ENCODE peak calls at places on chromosomes 5 and 9, in seven cellular contexts. One of them, this sample, is unnamed.

GRCh38 chr9:85077954-85078353 is 408.4 kb downstream of the NTRK2 start:
- DNase-seq in effector CD4-positive, alpha-beta T cell: no peak
- DNase-seq in GOT3: no peak
- DNase-seq in stimulated activated CD4-positive, alpha-beta T cell treated with anti-CD3 and anti-CD28 coated beads, Interleukin-2, amount 100 ng/mL, for 48 hours: no peak
- DNase-seq in DMS 273 treated with DMSO at 0.1 percent for 48 hours: no peak
- DNase-seq in colonic mucosa: no peak
- DNase-seq in activated T-helper 1 cell treated with anti-CD3 and anti-CD28 coated beads, Interleukin-2, amount 50 U/mL, for 16 hours: no peak
- DNase-seq in this sample: no peak

GRCh38 chr5:64301566-64301965 is 135.9 kb downstream of the RNF180 start:
- DNase-seq in activated T-helper 1 cell treated with anti-CD3 and anti-CD28 coated beads, Interleukin-2, amount 50 U/mL, for 16 hours: no peak
- DNase-seq in GOT3: no peak
- DNase-seq in colonic mucosa: no peak
- DNase-seq in effector CD4-positive, alpha-beta T cell: no peak
- DNase-seq in DMS 273 treated with DMSO at 0.1 percent for 48 hours: no peak
- DNase-seq in stimulated activated CD4-positive, alpha-beta T cell treated with anti-CD3 and anti-CD28 coated beads, Interleukin-2, amount 100 ng/mL, for 48 hours: no peak
- DNase-seq in this sample: no peak

GRCh38 chr5:74543162-74543995 is 97.1 kb downstream of the ENC1 start:
- DNase-seq in effector CD4-positive, alpha-beta T cell: no peak
- DNase-seq in activated T-helper 1 cell treated with anti-CD3 and anti-CD28 coated beads, Interleukin-2, amount 50 U/mL, for 16 hours: no peak
- DNase-seq in stimulated activated CD4-positive, alpha-beta T cell treated with anti-CD3 and anti-CD28 coated beads, Interleukin-2, amount 100 ng/mL, for 48 hours: no peak
- DNase-seq in colonic mucosa: peak; percentile 37
- DNase-seq in GOT3: peak; percentile 5
- DNase-seq in DMS 273 treated with DMSO at 0.1 percent for 48 hours: no peak
- DNase-seq in this sample: peak; percentile 81

GRCh38 chr9:130352586-130353285 is 87.2 kb downstream of the HMCN2 start:
- DNase-seq in colonic mucosa: no peak
- DNase-seq in activated T-helper 1 cell treated with anti-CD3 and anti-CD28 coated beads, Interleukin-2, amount 50 U/mL, for 16 hours: no peak
- DNase-seq in effector CD4-positive, alpha-beta T cell: no peak
- DNase-seq in GOT3: no peak
- DNase-seq in DMS 273 treated with DMSO at 0.1 percent for 48 hours: no peak
- DNase-seq in stimulated activated CD4-positive, alpha-beta T cell treated with anti-CD3 and anti-CD28 coated beads, Interleukin-2, amount 100 ng/mL, for 48 hours: no peak
- DNase-seq in this sample: no peak

GRCh38 chr5:127313847-127314473 is 23.4 kb downstream of the MEGF10 start:
- DNase-seq in DMS 273 treated with DMSO at 0.1 percent for 48 hours: no peak
- DNase-seq in GOT3: no peak
- DNase-seq in activated T-helper 1 cell treated with anti-CD3 and anti-CD28 coated beads, Interleukin-2, amount 50 U/mL, for 16 hours: peak; percentile 48
- DNase-seq in effector CD4-positive, alpha-beta T cell: peak; percentile 57
- DNase-seq in colonic mucosa: peak; percentile 80
- DNase-seq in stimulated activated CD4-positive, alpha-beta T cell treated with anti-CD3 and anti-CD28 coated beads, Interleukin-2, amount 100 ng/mL, for 48 hours: peak; percentile 69
- DNase-seq in this sample: peak; percentile 50

GRCh38 chr9:13083973-13084528 is 195.4 kb downstream of the MPDZ start:
- DNase-seq in activated T-helper 1 cell treated with anti-CD3 and anti-CD28 coated beads, Interleukin-2, amount 50 U/mL, for 16 hours: no peak
- DNase-seq in effector CD4-positive, alpha-beta T cell: no peak
- DNase-seq in GOT3: no peak
- DNase-seq in DMS 273 treated with DMSO at 0.1 percent for 48 hours: no peak
- DNase-seq in colonic mucosa: no peak
- DNase-seq in stimulated activated CD4-positive, alpha-beta T cell treated with anti-CD3 and anti-CD28 coated beads, Interleukin-2, amount 100 ng/mL, for 48 hours: no peak
- DNase-seq in this sample: no peak

GRCh38 chr9:72006481-72006880 is 53.9 kb downstream of the C9orf57 start:
- DNase-seq in activated T-helper 1 cell treated with anti-CD3 and anti-CD28 coated beads, Interleukin-2, amount 50 U/mL, for 16 hours: no peak
- DNase-seq in DMS 273 treated with DMSO at 0.1 percent for 48 hours: no peak
- DNase-seq in colonic mucosa: no peak
- DNase-seq in stimulated activated CD4-positive, alpha-beta T cell treated with anti-CD3 and anti-CD28 coated beads, Interleukin-2, amount 100 ng/mL, for 48 hours: no peak
- DNase-seq in GOT3: no peak
- DNase-seq in effector CD4-positive, alpha-beta T cell: no peak
- DNase-seq in this sample: no peak

GRCh38 chr9:79684711-79685575 is 113.2 kb downstream of the TLE4 start:
- DNase-seq in GOT3: no peak
- DNase-seq in stimulated activated CD4-positive, alpha-beta T cell treated with anti-CD3 and anti-CD28 coated beads, Interleukin-2, amount 100 ng/mL, for 48 hours: no peak
- DNase-seq in effector CD4-positive, alpha-beta T cell: no peak
- DNase-seq in DMS 273 treated with DMSO at 0.1 percent for 48 hours: no peak
- DNase-seq in activated T-helper 1 cell treated with anti-CD3 and anti-CD28 coated beads, Interleukin-2, amount 50 U/mL, for 16 hours: no peak
- DNase-seq in colonic mucosa: no peak
- DNase-seq in this sample: no peak

GRCh38 chr9:108296056-108296455 is 559.7 kb downstream of the ACTL7B start:
- DNase-seq in DMS 273 treated with DMSO at 0.1 percent for 48 hours: no peak
- DNase-seq in colonic mucosa: no peak
- DNase-seq in effector CD4-positive, alpha-beta T cell: no peak
- DNase-seq in stimulated activated CD4-positive, alpha-beta T cell treated with anti-CD3 and anti-CD28 coated beads, Interleukin-2, amount 100 ng/mL, for 48 hours: no peak
- DNase-seq in GOT3: no peak
- DNase-seq in activated T-helper 1 cell treated with anti-CD3 and anti-CD28 coated beads, Interleukin-2, amount 50 U/mL, for 16 hours: no peak
- DNase-seq in this sample: no peak

GRCh38 chr9:126833020-126833419 is 27.4 kb upstream of the ZBTB34 start:
- DNase-seq in effector CD4-positive, alpha-beta T cell: no peak
- DNase-seq in colonic mucosa: no peak
- DNase-seq in stimulated activated CD4-positive, alpha-beta T cell treated with anti-CD3 and anti-CD28 coated beads, Interleukin-2, amount 100 ng/mL, for 48 hours: no peak
- DNase-seq in GOT3: no peak
- DNase-seq in DMS 273 treated with DMSO at 0.1 percent for 48 hours: no peak
- DNase-seq in activated T-helper 1 cell treated with anti-CD3 and anti-CD28 coated beads, Interleukin-2, amount 50 U/mL, for 16 hours: no peak
- DNase-seq in this sample: no peak

GRCh38 chr5:69049151-69049550 is 44.7 kb upstream of the SLC30A5 start:
- DNase-seq in stimulated activated CD4-positive, alpha-beta T cell treated with anti-CD3 and anti-CD28 coated beads, Interleukin-2, amount 100 ng/mL, for 48 hours: no peak
- DNase-seq in GOT3: no peak
- DNase-seq in effector CD4-positive, alpha-beta T cell: no peak
- DNase-seq in activated T-helper 1 cell treated with anti-CD3 and anti-CD28 coated beads, Interleukin-2, amount 50 U/mL, for 16 hours: no peak
- DNase-seq in DMS 273 treated with DMSO at 0.1 percent for 48 hours: no peak
- DNase-seq in colonic mucosa: no peak
- DNase-seq in this sample: peak; percentile 19

GRCh38 chr9:89440548-89440947 is 57.4 kb downstream of the SEMA4D start:
- DNase-seq in DMS 273 treated with DMSO at 0.1 percent for 48 hours: no peak
- DNase-seq in effector CD4-positive, alpha-beta T cell: no peak
- DNase-seq in activated T-helper 1 cell treated with anti-CD3 and anti-CD28 coated beads, Interleukin-2, amount 50 U/mL, for 16 hours: no peak
- DNase-seq in colonic mucosa: no peak
- DNase-seq in stimulated activated CD4-positive, alpha-beta T cell treated with anti-CD3 and anti-CD28 coated beads, Interleukin-2, amount 100 ng/mL, for 48 hours: no peak
- DNase-seq in GOT3: no peak
- DNase-seq in this sample: no peak

GRCh38 chr5:141883184-141883947 is 5.2 kb upstream of the PCDH1 start:
- DNase-seq in stimulated activated CD4-positive, alpha-beta T cell treated with anti-CD3 and anti-CD28 coated beads, Interleukin-2, amount 100 ng/mL, for 48 hours: no peak
- DNase-seq in activated T-helper 1 cell treated with anti-CD3 and anti-CD28 coated beads, Interleukin-2, amount 50 U/mL, for 16 hours: no peak
- DNase-seq in DMS 273 treated with DMSO at 0.1 percent for 48 hours: no peak
- DNase-seq in GOT3: no peak
- DNase-seq in effector CD4-positive, alpha-beta T cell: no peak
- DNase-seq in colonic mucosa: no peak
- DNase-seq in this sample: peak; percentile 19

GRCh38 chr9:88816591-88816990 is 174.7 kb upstream of the S1PR3 start:
- DNase-seq in activated T-helper 1 cell treated with anti-CD3 and anti-CD28 coated beads, Interleukin-2, amount 50 U/mL, for 16 hours: no peak
- DNase-seq in DMS 273 treated with DMSO at 0.1 percent for 48 hours: no peak
- DNase-seq in stimulated activated CD4-positive, alpha-beta T cell treated with anti-CD3 and anti-CD28 coated beads, Interleukin-2, amount 100 ng/mL, for 48 hours: no peak
- DNase-seq in GOT3: no peak
- DNase-seq in effector CD4-positive, alpha-beta T cell: no peak
- DNase-seq in colonic mucosa: no peak
- DNase-seq in this sample: no peak